ENCODE peak calls at places on chromosomes 3 and 15, in four cellular contexts. One of them, this sample, is unnamed.

GRCh38 chr15:57651445-57651844 is 55.1 kb upstream of the POLR2M start:
- DNase-seq in K562: no peak
- DNase-seq in A549: no peak
- DNase-seq in GM12878: no peak
- DNase-seq in this sample: no peak

GRCh38 chr15:35545825-35546580 is at the start of gene DPH6:
- DNase-seq in K562: peak
- DNase-seq in GM12878: peak
- DNase-seq in A549: peak
- DNase-seq in this sample: peak

GRCh38 chr3:33250712-33251111 is 26.5 kb upstream of the FBXL2 start:
- DNase-seq in K562: no peak
- DNase-seq in A549: no peak
- DNase-seq in GM12878: no peak
- DNase-seq in this sample: no peak

GRCh38 chr15:41559489-41560177 is 621 bp downstream of the TYRO3 start:
- DNase-seq in K562: peak
- DNase-seq in GM12878: no peak
- DNase-seq in A549: no peak
- DNase-seq in this sample: no peak

GRCh38 chr15:85615930-85616329 is 178.8 kb downstream of the KLHL25 start:
- DNase-seq in A549: peak
- DNase-seq in K562: peak
- DNase-seq in GM12878: no peak
- DNase-seq in this sample: peak

GRCh38 chr3:78398401-78398800 is 1358.5 kb downstream of the ROBO2 start:
- DNase-seq in K562: no peak
- DNase-seq in GM12878: no peak
- DNase-seq in A549: no peak
- DNase-seq in this sample: no peak

GRCh38 chr3:71511037-71511436 is 72.5 kb downstream of the FOXP1 start:
- DNase-seq in GM12878: no peak
- DNase-seq in A549: peak
- DNase-seq in K562: peak
- DNase-seq in this sample: no peak

GRCh38 chr3:15647629-15648167 is 46.2 kb downstream of the BTD start:
- DNase-seq in GM12878: peak
- DNase-seq in A549: no peak
- DNase-seq in K562: no peak
- DNase-seq in this sample: no peak

GRCh38 chr15:56052389-56053045 is 59.1 kb upstream of the NEDD4 start:
- DNase-seq in GM12878: no peak
- DNase-seq in A549: peak
- DNase-seq in K562: peak
- DNase-seq in this sample: peak

GRCh38 chr15:94858011-94858410 is 626.6 kb downstream of the MCTP2 start:
- DNase-seq in GM12878: no peak
- DNase-seq in A549: no peak
- DNase-seq in K562: no peak
- DNase-seq in this sample: no peak

GRCh38 chr15:65086680-65087111 is 10.2 kb downstream of the KBTBD13 start:
- DNase-seq in K562: no peak
- DNase-seq in GM12878: no peak
- DNase-seq in A549: peak
- DNase-seq in this sample: no peak

GRCh38 chr3:21544076-21544462 is 206.9 kb downstream of the ZNF385D start:
- DNase-seq in A549: no peak
- DNase-seq in GM12878: no peak
- DNase-seq in K562: no peak
- DNase-seq in this sample: no peak

GRCh38 chr15:68717952-68718351 is 102.7 kb downstream of the ANP32A start:
- DNase-seq in A549: no peak
- DNase-seq in GM12878: no peak
- DNase-seq in K562: no peak
- DNase-seq in this sample: no peak

GRCh38 chr3:23697416-23697815 is 108.3 kb upstream of the UBE2E1 start:
- DNase-seq in GM12878: no peak
- DNase-seq in K562: no peak
- DNase-seq in A549: no peak
- DNase-seq in this sample: no peak

GRCh38 chr3:184738982-184739381 is 27.1 kb upstream of the MAGEF1 start:
- DNase-seq in A549: no peak
- DNase-seq in GM12878: no peak
- DNase-seq in K562: no peak
- DNase-seq in this sample: no peak

GRCh38 chr3:126937533-126938432 is 45.1 kb upstream of the PLXNA1 start:
- DNase-seq in GM12878: no peak
- DNase-seq in A549: no peak
- DNase-seq in K562: no peak
- DNase-seq in this sample: no peak

GRCh38 chr15:77959094-77959879 is 118.2 kb downstream of the TBC1D2B start:
- DNase-seq in A549: peak
- DNase-seq in K562: peak
- DNase-seq in GM12878: peak
- DNase-seq in this sample: peak

GRCh38 chr15:99928429-99928981 is 195.3 kb upstream of the LYSMD4 start:
- DNase-seq in GM12878: peak
- DNase-seq in A549: peak
- DNase-seq in K562: peak
- DNase-seq in this sample: no peak

GRCh38 chr3:6326760-6327159 is 534.2 kb upstream of the GRM7 start:
- DNase-seq in A549: no peak
- DNase-seq in GM12878: no peak
- DNase-seq in K562: no peak
- DNase-seq in this sample: no peak

GRCh38 chr3:120348981-120349818 is at the start of gene LRRC58:
- DNase-seq in GM12878: peak
- DNase-seq in K562: peak
- DNase-seq in A549: peak
- DNase-seq in this sample: peak

GRCh38 chr3:114428173-114428606 is 134.4 kb downstream of the TIGIT start:
- DNase-seq in GM12878: no peak
- DNase-seq in K562: no peak
- DNase-seq in A549: no peak
- DNase-seq in this sample: no peak

GRCh38 chr3:143119974-143120715 is 574 bp downstream of the CHST2 start:
- DNase-seq in GM12878: no peak
- DNase-seq in A549: peak
- DNase-seq in K562: peak
- DNase-seq in this sample: no peak

GRCh38 chr3:117510396-117510795 is 800.8 kb downstream of the TUSC7 start:
- DNase-seq in A549: no peak
- DNase-seq in GM12878: no peak
- DNase-seq in K562: no peak
- DNase-seq in this sample: no peak

GRCh38 chr3:112979244-112979832 is 4.4 kb upstream of the CD200R1 start:
- DNase-seq in A549: peak
- DNase-seq in GM12878: no peak
- DNase-seq in K562: peak
- DNase-seq in this sample: peak

GRCh38 chr15:62390793-62391543 is 225.9 kb upstream of the C2CD4B start:
- DNase-seq in GM12878: no peak
- DNase-seq in A549: peak
- DNase-seq in K562: peak
- DNase-seq in this sample: peak

GRCh38 chr3:39879581-39879980 is 70.2 kb downstream of the MYRIP start:
- DNase-seq in K562: no peak
- DNase-seq in A549: no peak
- DNase-seq in GM12878: no peak
- DNase-seq in this sample: no peak

GRCh38 chr3:177944228-177944661 is 592.0 kb upstream of the KCNMB2 start:
- DNase-seq in A549: no peak
- DNase-seq in K562: no peak
- DNase-seq in GM12878: no peak
- DNase-seq in this sample: no peak

GRCh38 chr3:134753999-134754742 is 40.9 kb upstream of the EPHB1 start:
- DNase-seq in A549: no peak
- DNase-seq in GM12878: no peak
- DNase-seq in K562: no peak
- DNase-seq in this sample: no peak

GRCh38 chr15:69783211-69783610 is 314.5 kb downstream of the TLE3 start:
- DNase-seq in K562: no peak
- DNase-seq in A549: no peak
- DNase-seq in GM12878: no peak
- DNase-seq in this sample: no peak

GRCh38 chr15:89364741-89365450 is 30.3 kb upstream of the POLG start:
- DNase-seq in A549: no peak
- DNase-seq in K562: no peak
- DNase-seq in GM12878: no peak
- DNase-seq in this sample: no peak

GRCh38 chr15:89365457-89366055 is 30.9 kb upstream of the POLG start:
- DNase-seq in A549: no peak
- DNase-seq in GM12878: no peak
- DNase-seq in K562: no peak
- DNase-seq in this sample: no peak

GRCh38 chr15:89363133-89363532 is 28.5 kb upstream of the POLG start:
- DNase-seq in A549: no peak
- DNase-seq in K562: no peak
- DNase-seq in GM12878: no peak
- DNase-seq in this sample: no peak

GRCh38 chr15:89363770-89364169 is 29.1 kb upstream of the POLG start:
- DNase-seq in A549: no peak
- DNase-seq in GM12878: no peak
- DNase-seq in K562: no peak
- DNase-seq in this sample: no peak

DNA sequence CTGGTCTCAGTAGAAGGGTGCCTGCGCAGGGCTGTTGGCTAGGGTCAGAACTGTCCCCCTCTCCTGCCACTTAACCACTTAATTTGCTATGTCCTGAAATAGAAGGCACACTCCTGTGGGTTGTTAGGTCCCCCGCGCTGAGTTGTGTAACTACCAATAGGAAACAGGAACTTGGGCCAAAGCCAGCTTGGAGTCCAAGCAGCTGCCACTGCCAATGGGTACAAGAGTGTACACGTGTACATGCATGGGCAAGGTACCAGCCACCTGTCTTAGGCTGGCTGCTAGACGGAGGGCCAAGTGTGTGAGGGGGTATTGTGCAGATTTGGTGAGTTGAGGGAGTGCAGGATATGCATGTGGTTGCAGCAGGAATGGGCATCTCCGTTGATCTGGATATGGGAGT is 29.7 kb upstream of the POLG start:
- DNase-seq in GM12878: no peak
- DNase-seq in A549: no peak
- DNase-seq in K562: no peak
- DNase-seq in this sample: no peak
- TF ChIP-seq CHD4 in GM12878: no peak
- TF ChIP-seq CHD4 in A549: no peak
- TF ChIP-seq CHD4 in K562: no peak
- TF ChIP-seq CHD4 in this sample: no peak

DNA sequence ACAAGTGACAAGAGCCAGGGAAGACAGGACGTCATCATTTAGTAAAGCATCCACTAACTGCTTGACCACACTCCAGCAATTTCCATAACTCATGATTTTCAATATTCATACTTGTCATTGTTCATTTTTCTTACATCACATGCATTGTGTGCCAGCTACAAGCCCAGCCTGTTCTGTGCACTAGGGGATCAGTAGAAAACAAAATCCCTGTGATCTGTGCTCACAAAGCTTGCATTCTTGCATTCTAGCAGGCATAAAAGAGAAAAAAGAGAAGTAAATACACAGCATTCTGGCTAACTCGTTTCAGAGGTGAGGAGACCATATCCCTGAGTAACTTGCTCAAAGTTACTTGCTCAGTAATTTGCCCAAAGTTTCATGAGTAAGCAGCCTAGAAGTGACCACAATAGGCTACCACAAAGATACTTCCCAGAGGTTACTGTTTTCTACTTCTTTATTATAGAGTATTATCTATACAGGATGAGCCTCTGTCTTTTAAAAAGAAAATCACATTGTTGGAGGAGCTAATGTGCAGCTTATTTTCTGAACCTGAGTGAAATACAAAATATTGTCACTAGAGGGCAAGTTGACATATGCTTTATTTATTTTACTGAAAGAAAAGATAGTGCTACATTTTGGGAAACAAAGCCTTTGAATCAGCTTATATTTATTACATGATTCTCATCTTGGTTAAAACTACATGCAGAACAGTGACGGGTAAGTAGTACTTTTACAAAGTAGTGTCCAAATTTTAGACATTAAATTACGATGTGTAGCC is 701.4 kb upstream of the LMCD1 start:
- DNase-seq in GM12878: no peak
- DNase-seq in A549: no peak
- DNase-seq in K562: no peak
- DNase-seq in this sample: no peak
- TF ChIP-seq CHD4 in GM12878: no peak
- TF ChIP-seq CHD4 in A549: no peak
- TF ChIP-seq CHD4 in K562: no peak
- TF ChIP-seq CHD4 in this sample: no peak

DNA sequence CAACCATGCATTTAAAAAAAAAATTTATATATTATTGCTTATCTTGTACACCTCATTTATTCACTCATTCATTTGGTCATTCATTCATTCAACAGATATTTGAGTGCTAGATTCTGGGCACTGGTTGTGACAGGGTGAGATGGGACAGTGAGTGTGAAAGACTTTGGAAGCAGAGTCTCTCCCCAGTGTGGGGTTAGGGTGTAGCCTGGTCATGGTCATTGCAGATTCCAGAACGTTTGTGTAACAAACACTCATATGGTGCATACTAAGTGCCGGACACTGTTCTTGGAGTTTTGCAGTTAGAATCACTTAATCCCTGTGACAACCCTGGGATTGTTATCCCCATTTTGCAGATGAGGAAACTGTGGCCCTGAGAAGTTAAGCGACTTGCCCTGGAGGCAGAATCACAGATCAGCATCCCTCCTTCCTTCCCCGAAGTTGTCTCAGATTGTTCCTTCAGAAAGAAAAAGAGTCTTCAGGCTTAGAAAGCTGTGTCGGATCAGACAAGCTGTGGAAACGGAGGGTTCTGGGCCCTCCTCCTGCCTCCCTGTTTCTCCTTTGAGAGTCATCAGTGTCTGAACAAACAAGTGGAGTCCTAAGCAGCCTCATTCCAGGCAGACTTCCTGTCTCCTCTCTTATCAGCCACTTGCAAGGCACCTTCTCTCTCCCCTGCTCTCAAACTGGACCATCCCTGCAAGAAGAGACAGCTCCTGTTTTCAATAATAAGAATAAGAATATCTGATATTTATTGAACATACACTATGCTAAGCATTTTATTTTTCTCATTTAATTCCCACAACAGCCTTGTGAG is 6.3 kb downstream of the LOXL1 start:
- DNase-seq in K562: peak
- DNase-seq in A549: no peak
- DNase-seq in GM12878: no peak
- DNase-seq in this sample: no peak
- TF ChIP-seq CHD4 in K562: no peak
- TF ChIP-seq CHD4 in A549: no peak
- TF ChIP-seq CHD4 in GM12878: no peak
- TF ChIP-seq CHD4 in this sample: no peak

DNA sequence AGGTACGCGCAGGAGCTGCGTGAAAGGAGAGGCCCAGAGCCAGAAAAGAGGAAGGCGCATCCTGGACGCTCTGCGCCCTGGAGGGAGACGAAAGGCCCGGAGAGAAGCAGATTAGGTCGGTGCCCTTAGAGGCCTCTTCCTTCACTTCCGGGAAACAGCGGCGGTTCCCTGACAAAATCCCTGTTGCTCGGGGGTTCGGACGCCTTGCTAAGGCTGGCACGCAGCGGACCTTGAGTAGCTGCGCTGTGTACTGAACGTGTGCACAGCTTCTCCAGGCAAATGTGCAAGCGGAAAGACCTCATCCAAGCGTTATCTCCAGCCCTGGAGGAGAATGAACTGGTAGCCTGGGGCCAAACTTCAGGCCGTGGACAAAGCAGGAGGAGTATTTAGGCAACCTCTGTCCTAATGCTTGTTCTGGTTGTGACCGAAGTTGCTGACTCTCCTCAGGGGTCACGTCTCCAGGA is 3.0 kb upstream of the SOX14 start:
- DNase-seq in GM12878: no peak
- DNase-seq in K562: no peak
- DNase-seq in A549: no peak
- DNase-seq in this sample: no peak
- TF ChIP-seq CHD4 in GM12878: no peak
- TF ChIP-seq CHD4 in K562: no peak
- TF ChIP-seq CHD4 in A549: no peak
- TF ChIP-seq CHD4 in this sample: no peak